ENCODE peak calls at places on chromosomes 1 and 21, in six cellular contexts. U is ovary, E is tibial nerve, T is adrenal gland, X is heart left ventricle, K is upper lobe of left lung. H is an unnamed sample.

GRCh38 chr1:207361910-207362309 is 40.4 kb downstream of the CD55 start:
- DNase-seq in E (no peak), X (no peak), K (no peak), U (no peak), T (no peak), H (no peak)

GRCh38 chr1:106523448-106523847 is 533.0 kb upstream of the PRMT6 start:
- DNase-seq in X (no peak), T (no peak), U (no peak), K (no peak), E (no peak), H (no peak)

GRCh38 chr1:89169166-89169565 is 6.6 kb downstream of the GBP7 start:
- DNase-seq in U (no peak), T (no peak), K (no peak), E (no peak), X (no peak), H (no peak)

GRCh38 chr1:56688522-56689026 is 43.5 kb downstream of the PRKAA2 start:
- DNase-seq in X (no peak), K (no peak), U (no peak), T (no peak), E (no peak), H (no peak)

GRCh38 chr1:192913683-192914082 is 104.8 kb downstream of the RGS2 start:
- DNase-seq in T (no peak), X (no peak), U (peak; percentile 51), K (no peak), E (no peak), H (no peak)

GRCh38 chr1:1001631-1002300 is 1.9 kb upstream of the HES4 start:
- DNase-seq in T (peak; percentile 67), E (peak; percentile 66), X (peak; percentile 90), U (peak; percentile 75), K (peak; percentile 98), H (peak; percentile 93)

GRCh38 chr1:58282623-58283022 is 263.9 kb downstream of the OMA1 start:
- DNase-seq in X (no peak), E (no peak), T (no peak), K (no peak), U (no peak), H (no peak)

GRCh38 chr1:243291287-243291686 is 35.4 kb downstream of the SDCCAG8 start:
- DNase-seq in X (no peak), T (no peak), U (no peak), K (no peak), E (no peak), H (no peak)

GRCh38 chr1:62685431-62685859 is 2.7 kb downstream of the DOCK7 start:
- DNase-seq in K (no peak), X (no peak), T (no peak), U (no peak), E (no peak), H (no peak)

GRCh38 chr1:35120458-35121133 is 41.4 kb downstream of the ZMYM1 start:
- DNase-seq in X (no peak), K (peak; percentile 82), T (peak; percentile 34), E (no peak), U (peak; percentile 29), H (no peak)

GRCh38 chr1:218344814-218345672 is at the start of gene TGFB2:
- DNase-seq in X (no peak), U (peak; percentile 52), T (peak; percentile 65), E (peak; percentile 64), K (no peak), H (no peak)

GRCh38 chr1:40817791-40818263 is 34.2 kb downstream of the KCNQ4 start:
- DNase-seq in K (no peak), E (no peak), T (no peak), U (no peak), X (no peak), H (no peak)

GRCh38 chr1:93972341-93972740 is 63.1 kb upstream of the GCLM start:
- DNase-seq in T (no peak), X (no peak), U (no peak), K (no peak), E (no peak), H (no peak)

GRCh38 chr1:195970209-195970608 is 638.0 kb downstream of the KCNT2 start:
- DNase-seq in U (no peak), X (no peak), E (no peak), T (no peak), K (no peak), H (no peak)

GRCh38 chr1:192600264-192600663 is 24.7 kb downstream of the RGS1 start:
- DNase-seq in T (no peak), K (no peak), U (no peak), X (no peak), E (no peak), H (no peak)

GRCh38 chr21:31570824-31571425 is 88.6 kb upstream of the SOD1 start:
- DNase-seq in U (no peak), X (no peak), K (no peak), T (no peak), E (no peak), H (no peak)

GRCh38 chr1:67818725-67819301 is 14.5 kb downstream of the GNG12 start:
- DNase-seq in X (no peak), T (no peak), K (no peak), E (no peak), U (no peak), H (no peak)
- H3K4me1 ChIP-seq in X (peaks cover 31% of the 10 kb centered on the region), T (peaks cover 33% of the 10 kb centered on the region), K (peaks cover 9% of the 10 kb centered on the region), E (no peaks in the 10 kb centered on the region), U (peaks cover 8% of the 10 kb centered on the region), H (no peaks in the 10 kb centered on the region)

DNA sequence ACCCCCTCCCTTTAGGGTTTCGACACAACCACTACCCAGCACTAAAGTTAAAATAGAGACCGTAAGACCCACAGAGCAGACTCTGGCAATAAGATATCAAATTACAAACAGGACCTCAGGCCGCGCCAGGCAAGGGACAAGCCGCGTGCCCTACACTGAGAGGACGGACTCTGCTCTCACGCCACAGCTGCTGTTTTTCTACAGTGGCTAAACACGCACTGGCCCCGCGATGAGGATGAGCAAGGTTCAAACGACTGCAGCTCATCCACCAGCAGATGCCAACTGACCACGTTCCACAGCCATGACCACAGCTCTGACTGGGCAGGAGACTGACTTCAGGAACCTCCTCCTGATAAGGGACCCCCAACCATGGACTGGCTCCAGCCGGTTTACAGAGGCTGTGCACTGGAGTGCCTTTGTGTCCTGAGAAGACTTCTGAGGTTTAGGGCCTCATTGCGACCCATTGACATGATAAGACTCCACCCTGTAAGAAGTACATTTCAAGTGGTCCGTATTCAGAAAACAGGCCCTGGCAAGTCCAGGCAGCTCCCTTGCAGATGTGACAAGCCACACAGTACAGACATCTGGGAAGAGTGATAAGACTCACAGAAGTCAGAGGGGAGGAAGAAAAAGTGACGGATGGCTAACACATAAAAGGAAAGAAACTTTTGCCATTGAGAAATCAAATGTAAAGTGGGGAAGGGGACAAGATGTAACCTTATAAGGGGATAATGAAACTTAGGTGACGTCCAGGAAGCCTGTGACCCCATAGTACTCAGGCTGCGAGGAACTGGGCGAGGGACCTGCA is 1.5 kb upstream of the KRTAP10-6 start:
- DNase-seq in K (no peak), E (no peak), X (no peak), T (no peak), U (no peak), H (no peak)
- TF ChIP-seq POLR2A in K (no peak), E (no peak), X (no peak), T (no peak), U (no peak), H (no peak)

DNA sequence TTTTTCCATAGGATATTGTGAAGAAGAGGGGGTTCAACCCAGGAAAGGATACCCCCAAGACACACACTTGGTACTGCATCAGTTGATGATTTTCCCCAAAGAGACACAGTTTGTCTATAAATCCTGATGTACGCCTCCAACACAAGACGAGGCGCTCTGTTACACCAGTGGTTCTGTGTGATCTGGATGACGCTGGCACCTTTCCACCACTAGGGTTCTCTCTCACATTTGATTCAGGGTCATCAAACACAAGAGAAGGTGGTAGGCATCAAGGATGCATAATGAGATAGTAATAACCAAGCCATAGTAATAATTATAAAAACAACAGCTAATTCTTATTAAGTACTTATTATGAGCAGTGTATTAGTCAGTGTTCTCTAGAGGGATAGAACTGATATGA is 508.8 kb upstream of the ZP4 start:
- DNase-seq in K (no peak), T (no peak), E (no peak), U (no peak), X (no peak), H (no peak)
- TF ChIP-seq CTCF in K (no peak), T (no peak), E (no peak), U (no peak), X (no peak), H (no peak)

DNA sequence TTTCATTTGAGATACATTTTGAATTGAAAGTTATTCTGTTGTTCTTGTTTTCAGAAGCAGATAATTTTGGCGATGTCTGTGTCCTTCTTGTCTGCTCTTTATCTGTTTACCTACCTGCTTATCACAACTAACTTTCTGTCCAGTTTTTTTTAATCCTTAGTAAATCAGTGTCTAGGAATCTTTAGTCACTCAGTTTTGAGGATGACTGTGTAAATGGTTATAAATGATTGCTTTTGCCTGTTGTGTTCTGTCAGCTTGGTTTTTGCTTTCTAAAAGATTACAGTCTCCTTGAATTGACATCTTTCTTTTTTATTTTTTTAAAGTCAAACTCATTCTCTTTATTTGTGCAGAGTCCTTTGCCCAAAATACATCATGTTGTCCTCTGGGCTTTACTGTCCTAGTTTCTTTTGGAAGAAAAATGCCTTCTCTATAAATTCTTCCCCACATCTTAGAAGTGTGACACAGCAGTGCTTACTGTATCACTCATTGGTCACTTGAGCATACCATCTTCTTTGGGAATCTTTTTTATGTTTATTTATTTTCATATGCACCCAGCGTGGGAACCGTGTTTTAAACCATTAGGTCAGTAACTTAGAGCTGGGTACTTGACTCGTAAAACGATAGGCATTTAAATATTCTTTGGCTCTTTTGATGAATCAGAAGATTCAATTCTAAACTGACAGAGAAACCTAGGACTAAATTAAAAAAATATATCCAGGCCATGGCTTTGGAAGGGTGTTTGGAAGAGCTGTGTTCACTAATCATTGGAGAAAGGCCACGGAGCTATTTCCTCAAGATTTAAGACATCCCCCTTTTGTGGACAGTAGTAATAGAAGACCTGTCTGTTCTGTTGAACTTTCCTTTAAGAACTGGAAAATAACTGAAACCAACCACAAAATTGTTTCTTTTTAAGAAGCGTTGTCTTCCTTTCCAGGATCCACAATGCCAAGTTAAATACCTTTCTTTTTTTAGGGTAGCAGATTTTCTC is 20.9 kb downstream of the LAMC1 start:
- DNase-seq in K (no peak), X (no peak), U (no peak), E (no peak), T (no peak), H (no peak)
- H3K4me1 ChIP-seq in K (peaks cover 17% of the 10 kb centered on the region), X (peaks cover 100% of the 10 kb centered on the region), U (peaks cover 10% of the 10 kb centered on the region), E (no peaks in the 10 kb centered on the region), T (peaks cover 61% of the 10 kb centered on the region), H (peaks cover 40% of the 10 kb centered on the region)

GRCh38 chr1:52552236-52552504 is 722 bp downstream of the TUT4 start:
- DNase-seq in U (peak; percentile 53), E (peak; percentile 61), K (no peak), X (no peak), T (peak; percentile 80), H (peak; percentile 82)

GRCh38 chr1:52554267-52554640 is 1.4 kb upstream of the TUT4 start:
- DNase-seq in K (no peak), E (no peak), X (no peak), U (no peak), T (no peak), H (no peak)

GRCh38 chr1:52551476-52552235 is 1.2 kb downstream of the TUT4 start:
- DNase-seq in T (peak; percentile 22), E (peak; percentile 8), X (no peak), K (peak; percentile 22), U (no peak), H (no peak)

GRCh38 chr1:52553372-52554266 is 727 bp upstream of the TUT4 start:
- DNase-seq in K (peak; percentile 97), E (peak; percentile 72), T (peak; percentile 91), X (peak; percentile 91), U (peak; percentile 90), H (peak; percentile 98)

GRCh38 chr1:52552505-52553371 is at the start of gene TUT4:
- DNase-seq in K (peak; percentile 95), U (peak; percentile 90), E (peak; percentile 71), T (peak; percentile 85), X (peak; percentile 90), H (peak; percentile 95)
- TF ChIP-seq POLR2A in K (no peak), U (peak; percentile 18), E (peak; percentile 43), T (peak; percentile 70), X (peak; percentile 35), H (no peak)